ENCODE peak calls at places on chromosomes 7 and 10, in seven cellular contexts. W is RWPE1, V is BE2C, D is nephron progenitor cell, U is body of pancreas, C is A673, O is HFF-Myc. S is an unnamed sample.

GRCh38 chr7:99601656-99602310 is 3.7 kb downstream of the TMEM225B start:
- DNase-seq in W (no peak), V (no peak), D (no peak), U (no peak), C (no peak), O (no peak), S (peak)

GRCh38 chr7:141043621-141044020 is 28.9 kb upstream of the MRPS33 start:
- DNase-seq in W (no peak), V (no peak), D (no peak), U (no peak), C (peak), O (no peak), S (no peak)

GRCh38 chr7:47819054-47819920 is 129.0 kb downstream of the PKD1L1 start:
- DNase-seq in W (peak), V (peak), D (peak), U (peak), C (peak), O (peak), S (peak)

GRCh38 chr10:32949221-32949678 is 8.8 kb downstream of the ITGB1 start:
- DNase-seq in W (no peak), V (no peak), D (no peak), U (no peak), C (no peak), O (no peak), S (no peak)

GRCh38 chr7:158587425-158588084 is at the start of gene PTPRN2:
- DNase-seq in W (peak), V (peak), D (peak), U (peak), C (peak), O (no peak), S (peak)

GRCh38 chr10:11180228-11180627 is 162.6 kb downstream of the CELF2 start:
- DNase-seq in W (no peak), V (no peak), D (no peak), U (no peak), C (no peak), O (no peak), S (no peak)

GRCh38 chr7:21076579-21076978 is 289.9 kb upstream of the SP8 start:
- DNase-seq in W (no peak), V (no peak), D (no peak), U (no peak), C (no peak), O (no peak), S (no peak)

GRCh38 chr7:104149822-104150221 is 58.0 kb downstream of the ORC5 start:
- DNase-seq in W (no peak), V (no peak), D (no peak), U (no peak), C (no peak), O (no peak), S (no peak)

GRCh38 chr10:131312261-131312801 is 810 bp upstream of the TCERG1L start:
- DNase-seq in W (no peak), V (no peak), D (peak), U (peak), C (peak), O (no peak), S (no peak)

GRCh38 chr10:97851341-97852001 is 1.8 kb downstream of the GOLGA7B start:
- DNase-seq in W (no peak), V (no peak), D (no peak), U (no peak), C (no peak), O (no peak), S (no peak)

GRCh38 chr10:25867321-25867720 is 66.7 kb upstream of the MYO3A start:
- DNase-seq in W (peak), V (no peak), D (no peak), U (no peak), C (peak), O (no peak), S (no peak)

GRCh38 chr7:106878748-106879439 is 13.8 kb downstream of the PIK3CG start:
- DNase-seq in W (no peak), V (no peak), D (no peak), U (no peak), C (no peak), O (no peak), S (no peak)

DNA sequence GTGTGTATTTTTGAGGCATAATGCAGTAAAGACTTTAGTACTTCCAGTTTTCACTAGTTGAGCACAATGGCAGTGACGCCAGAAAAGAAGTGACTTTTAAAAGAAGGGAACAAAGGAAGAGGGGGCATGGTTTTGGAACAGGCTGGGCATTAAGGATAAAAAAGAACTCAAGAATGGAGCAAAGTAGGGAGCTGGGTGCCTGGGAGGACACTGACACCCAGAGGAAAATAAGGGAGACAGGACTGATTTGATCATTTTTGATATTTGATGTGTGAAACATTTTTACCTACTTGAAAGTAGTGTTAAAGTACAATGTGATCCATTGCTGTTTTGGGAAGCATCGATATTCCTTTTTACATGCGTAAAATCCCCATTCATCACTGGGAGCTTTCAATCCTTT is 85.4 kb downstream of the ADAM12 start:
- DNase-seq in W (no peak), V (no peak), D (no peak), U (no peak), C (peak), O (no peak), S (no peak)
- TF ChIP-seq CTCF in W (no peak), V (no peak), D (no peak), U (no peak), C (peak), O (peak), S (no peak)

GRCh38 chr10:1251769-1252168 is 195.6 kb downstream of the WDR37 start:
- DNase-seq in W (no peak), V (no peak), D (no peak), U (no peak), C (no peak), O (no peak), S (no peak)

GRCh38 chr10:1244493-1244892 is 188.3 kb downstream of the WDR37 start:
- DNase-seq in W (no peak), V (no peak), D (no peak), U (no peak), C (no peak), O (no peak), S (no peak)

GRCh38 chr10:1249142-1249541 is 193.0 kb downstream of the WDR37 start:
- DNase-seq in W (no peak), V (no peak), D (no peak), U (no peak), C (no peak), O (no peak), S (no peak)

GRCh38 chr10:1243486-1244182 is 187.4 kb downstream of the WDR37 start:
- DNase-seq in W (no peak), V (no peak), D (peak), U (no peak), C (no peak), O (no peak), S (no peak)

GRCh38 chr10:1247598-1248261 is 191.5 kb downstream of the WDR37 start:
- DNase-seq in W (no peak), V (no peak), D (no peak), U (no peak), C (no peak), O (no peak), S (no peak)
- TF ChIP-seq CTCF in W (no peak), V (no peak), D (no peak), U (no peak), C (no peak), O (no peak), S (no peak)

DNA sequence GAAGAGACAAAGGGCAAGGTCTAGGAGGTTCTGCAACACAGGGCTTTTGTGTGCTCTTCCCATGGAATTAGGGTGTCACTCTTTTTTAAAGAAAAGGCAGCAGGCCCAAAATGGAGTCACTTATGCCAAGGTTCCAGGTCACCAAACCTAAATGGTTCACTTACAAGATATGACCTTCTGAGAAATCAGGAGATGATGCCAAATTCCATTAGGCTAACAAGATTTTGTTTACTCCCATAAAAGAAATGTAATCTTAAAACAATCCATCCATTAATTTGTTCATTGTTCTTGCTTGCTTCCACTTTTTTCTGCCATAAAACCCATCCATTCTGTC is 158.1 kb downstream of the SNX13 start:
- DNase-seq in W (no peak), V (no peak), D (no peak), U (no peak), C (no peak), O (no peak), S (no peak)
- TF ChIP-seq CTCF in W (no peak), V (no peak), D (no peak), U (no peak), C (no peak), O (no peak), S (no peak)

DNA sequence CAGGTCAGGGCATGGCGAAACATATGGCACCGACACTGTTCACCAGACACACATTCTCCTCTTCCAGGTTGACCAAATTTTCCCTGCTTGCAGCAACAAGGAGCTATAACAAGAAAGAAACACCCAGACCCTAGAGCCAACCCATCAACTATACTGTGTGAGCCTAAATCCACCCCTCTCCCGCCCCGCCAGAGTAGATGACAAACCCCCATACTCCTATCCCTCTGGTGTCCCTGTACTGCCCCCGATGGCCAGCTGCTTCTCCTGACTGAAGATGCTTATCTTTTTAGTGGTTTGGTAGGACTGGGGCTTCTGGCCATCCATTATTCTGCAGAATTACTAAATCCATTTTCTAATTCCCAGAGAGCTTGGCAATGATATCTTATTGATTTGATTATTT is 70.1 kb upstream of the EEPD1 start:
- DNase-seq in W (no peak), V (peak), D (no peak), U (no peak), C (no peak), O (no peak), S (no peak)
- TF ChIP-seq CTCF in W (no peak), V (peak), D (no peak), U (no peak), C (no peak), O (no peak), S (no peak)

S was measured in GM13977.